ENCODE peak calls at places on chromosomes 16 and 17, in seven cellular contexts. Z is GM12878, G is WTC11, T is HCT116, J is HEK293T, B is H1, Q is HepG2. A is an unnamed sample.

GRCh38 chr16:19119564-19119963 is 5.8 kb downstream of the ITPRIPL2 start:
- DNase-seq in Z (no peak), G (no peak), T (no peak), J (no peak), B (no peak), Q (no peak), A (no peak)

GRCh38 chr17:78764871-78765270 is 17.2 kb downstream of the CYTH1 start:
- DNase-seq in Z (no peak), G (no peak), T (no peak), J (no peak), B (no peak), Q (no peak), A (no peak)

GRCh38 chr17:61129876-61130275 is 269.8 kb upstream of the TBX2 start:
- DNase-seq in Z (no peak), G (no peak), T (no peak), J (no peak), B (no peak), Q (no peak), A (no peak)

GRCh38 chr17:68328676-68329075 is 37.4 kb downstream of the ARSG start:
- DNase-seq in Z (no peak), G (no peak), T (no peak), J (no peak), B (no peak), Q (no peak), A (no peak)

GRCh38 chr17:67353929-67354557 is 12.3 kb downstream of the PSMD12 start:
- DNase-seq in Z (no peak), G (no peak), T (no peak), J (no peak), B (no peak), Q (no peak), A (no peak)

GRCh38 chr16:13307861-13308260 is 406.5 kb downstream of the SHISA9 start:
- DNase-seq in Z (no peak), G (no peak), T (no peak), J (no peak), B (no peak), Q (no peak), A (no peak)

GRCh38 chr16:55184619-55185018 is 139.4 kb upstream of the IRX6 start:
- DNase-seq in Z (no peak), G (no peak), T (no peak), J (no peak), B (no peak), Q (no peak), A (no peak)

GRCh38 chr16:64872101-64872500 is 249.8 kb downstream of the CDH11 start:
- DNase-seq in Z (no peak), G (no peak), T (no peak), J (no peak), B (no peak), Q (no peak), A (no peak)

GRCh38 chr17:28498652-28499365 is 7.3 kb upstream of the FOXN1 start:
- DNase-seq in Z (no peak), G (no peak), T (no peak), J (no peak), B (no peak), Q (no peak), A (no peak)

GRCh38 chr17:8836821-8837426 is 30.6 kb downstream of the PIK3R6 start:
- DNase-seq in Z (no peak), G (no peak), T (no peak), J (no peak), B (no peak), Q (no peak), A (no peak)

GRCh38 chr17:83030432-83030831 is 49.0 kb upstream of the METRNL start:
- DNase-seq in Z (no peak), G (no peak), T (no peak), J (no peak), B (no peak), Q (no peak), A (no peak)

GRCh38 chr16:80462902-80463301 is 77.9 kb upstream of the DYNLRB2 start:
- DNase-seq in Z (no peak), G (no peak), T (no peak), J (no peak), B (no peak), Q (peak), A (no peak)

GRCh38 chr16:66207139-66207863 is 159.2 kb upstream of the CDH5 start:
- DNase-seq in Z (no peak), G (no peak), T (no peak), J (no peak), B (no peak), Q (no peak), A (no peak)

GRCh38 chr17:40606548-40607353 is 40.9 kb downstream of the SMARCE1 start:
- DNase-seq in Z (no peak), G (no peak), T (no peak), J (no peak), B (no peak), Q (no peak), A (no peak)

GRCh38 chr17:19651461-19652238 is 3.1 kb downstream of the ALDH3A2 start:
- DNase-seq in Z (no peak), G (no peak), T (no peak), J (no peak), B (no peak), Q (no peak), A (no peak)

GRCh38 chr16:88920618-88921602 is 54.5 kb upstream of the PABPN1L start:
- DNase-seq in Z (no peak), G (no peak), T (no peak), J (no peak), B (no peak), Q (no peak), A (no peak)

GRCh38 chr16:77223184-77223583 is 24.0 kb downstream of the SYCE1L start:
- DNase-seq in Z (no peak), G (peak), T (no peak), J (peak), B (no peak), Q (no peak), A (peak)

GRCh38 chr17:49851387-49852291 is 3.8 kb upstream of the TAC4 start:
- DNase-seq in Z (no peak), G (peak), T (no peak), J (peak), B (no peak), Q (peak), A (peak)

GRCh38 chr16:2856061-2856670 is 1.8 kb downstream of the PRSS22 start:
- DNase-seq in Z (no peak), G (peak), T (no peak), J (peak), B (no peak), Q (no peak), A (peak)

GRCh38 chr16:733382-734207 is 6.7 kb downstream of the HAGHL start:
- DNase-seq in Z (no peak), G (peak), T (no peak), J (no peak), B (no peak), Q (no peak), A (peak)

GRCh38 chr16:2483939-2484897 is 9.3 kb downstream of the TBC1D24 start:
- DNase-seq in Z (no peak), G (no peak), T (no peak), J (no peak), B (no peak), Q (no peak), A (no peak)

GRCh38 chr16:53084141-53084541 is 29.4 kb downstream of the CHD9 start:
- DNase-seq in Z (no peak), G (no peak), T (no peak), J (no peak), B (no peak), Q (no peak), A (no peak)

GRCh38 chr17:38728290-38728831 is 1.8 kb upstream of the CISD3 start:
- DNase-seq in Z (peak), G (no peak), T (no peak), J (no peak), B (no peak), Q (no peak), A (peak)

GRCh38 chr17:51006601-51007000 is 114.1 kb downstream of the SPAG9 start:
- DNase-seq in Z (no peak), G (no peak), T (no peak), J (no peak), B (no peak), Q (no peak), A (no peak)

GRCh38 chr17:36493956-36494355 is 7.5 kb downstream of the ZNHIT3 start:
- DNase-seq in Z (no peak), G (no peak), T (no peak), J (no peak), B (no peak), Q (no peak), A (no peak)

GRCh38 chr16:4506450-4506849 is 30.3 kb downstream of the HMOX2 start:
- DNase-seq in Z (peak), G (peak), T (peak), J (peak), B (no peak), Q (peak), A (peak)

GRCh38 chr16:1791256-1791942 is 2.1 kb downstream of the IGFALS start:
- DNase-seq in Z (no peak), G (peak), T (no peak), J (no peak), B (no peak), Q (no peak), A (no peak)

GRCh38 chr16:8848231-8848938 is 20.4 kb downstream of the CARHSP1 start:
- DNase-seq in Z (no peak), G (no peak), T (no peak), J (no peak), B (no peak), Q (no peak), A (no peak)

GRCh38 chr17:320139-320538 is 32.5 kb downstream of the RPH3AL start:
- DNase-seq in Z (no peak), G (no peak), T (no peak), J (no peak), B (no peak), Q (no peak), A (no peak)

GRCh38 chr17:57945999-57946797 is 9.0 kb downstream of the CUEDC1 start:
- DNase-seq in Z (no peak), G (no peak), T (no peak), J (no peak), B (no peak), Q (no peak), A (no peak)

GRCh38 chr17:43546317-43547188 is at the start of gene ETV4:
- DNase-seq in Z (peak), G (peak), T (peak), J (peak), B (peak), Q (peak), A (peak)

GRCh38 chr17:43547189-43547550 is 1.0 kb upstream of the ETV4 start:
- DNase-seq in Z (no peak), G (no peak), T (no peak), J (no peak), B (no peak), Q (no peak), A (no peak)

GRCh38 chr17:43543300-43543699 is 2.8 kb downstream of the ETV4 start:
- DNase-seq in Z (no peak), G (no peak), T (no peak), J (no peak), B (no peak), Q (no peak), A (no peak)

GRCh38 chr17:43543771-43544575 is 2.2 kb downstream of the ETV4 start:
- DNase-seq in Z (no peak), G (peak), T (no peak), J (no peak), B (no peak), Q (peak), A (peak)

DNA sequence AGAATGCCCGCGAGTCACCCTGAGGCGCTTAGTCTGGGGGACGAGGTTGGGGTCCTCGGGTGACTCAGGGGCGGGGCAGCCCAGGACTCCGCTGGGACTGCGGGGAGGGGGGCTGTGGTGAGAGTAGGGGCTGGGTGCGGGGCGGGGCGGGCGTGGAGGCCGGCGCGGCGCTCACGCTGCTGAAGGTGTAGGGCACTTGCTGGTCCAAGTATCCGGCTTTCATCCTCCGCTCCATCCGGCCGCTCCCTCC is 832 bp downstream of the ETV4 start:
- DNase-seq in Z (no peak), G (no peak), T (no peak), J (no peak), B (no peak), Q (no peak), A (no peak)
- TF ChIP-seq SP1 in Z (no peak), G (no peak), T (no peak), J (no peak), B (no peak), Q (no peak), A (no peak)

GRCh38 chr17:63405741-63406261 is 40.3 kb downstream of the CYB561 start:
- DNase-seq in Z (no peak), G (no peak), T (peak), J (peak), B (no peak), Q (peak), A (peak)
- TF ChIP-seq SP1 in Z (no peak), G (no peak), T (no peak), J (no peak), B (no peak), Q (no peak), A (no peak)

GRCh38 chr16:84926462-84926861 is 84.9 kb downstream of the ZDHHC7 start:
- DNase-seq in Z (no peak), G (no peak), T (no peak), J (no peak), B (no peak), Q (no peak), A (no peak)
- TF ChIP-seq SP1 in Z (no peak), G (no peak), T (no peak), J (no peak), B (no peak), Q (no peak), A (no peak)

GRCh38 chr17:79788989-79789942 is 7.6 kb downstream of the CBX8 start:
- DNase-seq in Z (no peak), G (peak), T (no peak), J (no peak), B (no peak), Q (no peak), A (no peak)
- TF ChIP-seq SP1 in Z (no peak), G (no peak), T (no peak), J (no peak), B (no peak), Q (no peak), A (no peak)

GRCh38 chr17:2954898-2955445 is 108.4 kb downstream of the OR1D5 start:
- DNase-seq in Z (no peak), G (no peak), T (peak), J (no peak), B (no peak), Q (peak), A (no peak)
- TF ChIP-seq SP1 in Z (no peak), G (no peak), T (peak), J (no peak), B (no peak), Q (no peak), A (no peak)